ENCODE peak calls at places on chromosomes 16 and 17, in six cellular contexts. D, W, Q, E, N and L are unnamed samples.
A peak's percentile ranks its signal among the peaks of the same experiment; 100 is the strongest.

GRCh38 chr17:36900130-36900590 is 37.1 kb upstream of the LHX1 start:
- DNase-seq in D (no peak), W (no peak), E (no peak), N (no peak), Q (no peak), L (no peak)

GRCh38 chr16:81318711-81319110 is 3.9 kb downstream of the GAN start:
- DNase-seq in Q (no peak), N (no peak), E (no peak), W (no peak), D (no peak), L (no peak)

GRCh38 chr17:33284022-33284421 is 9.1 kb downstream of the ASIC2 start:
- DNase-seq in Q (peak; percentile 71), D (peak; percentile 69), W (peak; percentile 44), N (peak; percentile 70), E (peak; percentile 62), L (peak; percentile 84)

GRCh38 chr16:10988164-10988803 is 43.9 kb downstream of the CLEC16A start:
- DNase-seq in Q (no peak), D (no peak), N (peak; percentile 28), E (no peak), W (no peak), L (no peak)

GRCh38 chr16:79754081-79754872 is 153.7 kb upstream of the MAF start:
- DNase-seq in N (no peak), Q (no peak), D (no peak), E (no peak), W (no peak), L (no peak)

GRCh38 chr16:1734123-1734522 is 28.1 kb downstream of the MAPK8IP3 start:
- DNase-seq in E (no peak), N (no peak), D (no peak), Q (no peak), W (no peak), L (no peak)

GRCh38 chr17:70190959-70191805 is 21.9 kb downstream of the KCNJ2 start:
- DNase-seq in E (peak; percentile 36), D (no peak), N (no peak), Q (no peak), W (no peak), L (peak; percentile 53)

GRCh38 chr16:57755061-57755684 is 19.6 kb downstream of the KATNB1 start:
- DNase-seq in E (no peak), W (no peak), D (no peak), Q (no peak), N (no peak), L (no peak)

GRCh38 chr16:51008037-51008436 is 143.0 kb downstream of the SALL1 start:
- DNase-seq in Q (no peak), D (no peak), W (no peak), N (no peak), E (no peak), L (no peak)

GRCh38 chr16:56667581-56668571 is at the start of gene MT1G:
- DNase-seq in W (no peak), E (peak; percentile 87), N (no peak), Q (no peak), D (peak; percentile 80), L (peak; percentile 33)

GRCh38 chr17:26818736-26819135 is 475.2 kb upstream of the WSB1 start:
- DNase-seq in E (no peak), N (no peak), Q (no peak), W (no peak), D (no peak), L (no peak)

GRCh38 chr16:1612320-1613111 is at the start of gene CRAMP1:
- DNase-seq in N (peak; percentile 38), Q (no peak), W (peak; percentile 28), E (no peak), D (peak; percentile 74), L (no peak)

GRCh38 chr16:12850186-12850585 is 46.5 kb upstream of the CPPED1 start:
- DNase-seq in N (no peak), W (no peak), E (no peak), D (no peak), Q (no peak), L (no peak)

GRCh38 chr16:56506941-56507340 is 12.9 kb downstream of the BBS2 start:
- DNase-seq in E (no peak), D (no peak), N (no peak), Q (no peak), W (no peak), L (no peak)

GRCh38 chr17:7183433-7184090 is 4.4 kb upstream of the ASGR1 start:
- DNase-seq in W (no peak), E (no peak), D (no peak), Q (no peak), N (no peak), L (no peak)

GRCh38 chr17:7186241-7186640 is 7.1 kb upstream of the ASGR1 start:
- DNase-seq in E (no peak), W (no peak), Q (no peak), D (no peak), N (peak; percentile 37), L (no peak)

GRCh38 chr17:7179317-7180254 is at the start of gene ASGR1:
- DNase-seq in D (peak; percentile 63), N (no peak), W (no peak), Q (no peak), E (no peak), L (no peak)

GRCh38 chr17:7184647-7185046 is 5.5 kb upstream of the ASGR1 start:
- DNase-seq in Q (no peak), E (no peak), W (no peak), N (no peak), D (no peak), L (no peak)

GRCh38 chr17:7184091-7184488 is 4.9 kb upstream of the ASGR1 start:
- DNase-seq in Q (no peak), N (no peak), D (no peak), W (no peak), E (peak; percentile 84), L (peak; percentile 42)
- TF ChIP-seq POLR2A in Q (no peak), N (no peak), D (no peak), W (no peak), E (no peak), L (no peak)

DNA sequence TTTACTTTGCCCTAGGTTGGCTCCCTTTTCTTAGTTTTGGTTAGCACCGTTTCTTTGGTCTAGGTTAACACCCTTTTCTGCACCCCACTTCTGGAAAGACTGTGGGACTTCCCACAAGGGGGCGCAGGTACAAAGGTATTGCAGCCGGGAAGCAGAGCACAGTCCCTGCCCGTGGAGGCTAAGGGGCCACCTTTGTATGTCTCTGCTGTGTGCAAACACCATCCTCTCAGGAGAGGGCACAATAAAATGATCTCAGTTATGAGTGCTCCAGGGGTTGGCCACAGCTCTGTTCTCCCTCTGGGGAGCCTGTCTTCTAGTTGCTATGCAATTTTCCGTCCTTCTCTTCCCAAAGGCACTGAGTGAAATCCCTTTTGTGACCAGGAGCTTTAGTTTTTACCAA is 28.4 kb upstream of the TMC5 start:
- DNase-seq in D (no peak), Q (no peak), W (no peak), N (peak; percentile 43), E (peak; percentile 83), L (peak; percentile 80)
- TF ChIP-seq CTCF in D (no peak), Q (no peak), W (no peak), N (peak; percentile 82), E (peak; percentile 44), L (peak; percentile 18)

GRCh38 chr17:50100921-50101345 is 5.8 kb downstream of the PDK2 start:
- DNase-seq in W (no peak), E (no peak), D (no peak), Q (peak; percentile 53), N (no peak), L (no peak)

GRCh38 chr17:50101346-50102163 is 6.4 kb downstream of the PDK2 start:
- DNase-seq in Q (peak; percentile 87), E (peak; percentile 73), N (no peak), D (peak; percentile 81), W (peak; percentile 87), L (no peak)

GRCh38 chr17:50102164-50102991 is 7.2 kb downstream of the PDK2 start:
- DNase-seq in N (no peak), Q (no peak), E (peak; percentile 90), W (no peak), D (peak; percentile 90), L (no peak)

GRCh38 chr17:50103941-50104340 is 8.8 kb downstream of the PDK2 start:
- DNase-seq in W (no peak), Q (no peak), N (no peak), D (no peak), E (no peak), L (no peak)

DNA sequence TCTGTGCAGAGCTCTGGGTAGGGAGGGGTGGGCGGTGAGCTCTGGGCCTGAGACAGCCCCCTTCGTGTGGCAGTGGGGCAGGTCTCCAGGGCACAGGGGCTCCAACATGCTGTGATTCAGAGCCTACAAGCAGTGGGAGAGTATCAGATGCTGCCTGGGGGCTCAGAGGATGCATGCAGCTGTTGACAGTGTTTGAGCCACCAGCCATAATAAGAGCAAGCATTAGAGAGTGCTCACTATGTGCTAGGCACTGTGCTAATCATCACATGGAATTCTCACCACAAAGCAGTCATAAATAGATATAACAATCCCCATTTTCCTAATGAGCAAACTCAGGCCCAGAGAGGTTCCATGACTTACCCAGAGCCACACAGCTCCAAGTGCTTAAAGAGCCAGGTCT is 8.1 kb downstream of the PDK2 start:
- DNase-seq in Q (no peak), W (no peak), E (no peak), D (no peak), N (no peak), L (no peak)
- H3K27ac ChIP-seq in Q (peak overlapping the region; percentile 80), W (peak overlapping the region; percentile 84), E (peak overlapping the region; percentile 82), D (no peak overlapping the region), N (no peak overlapping the region), L (no peak overlapping the region)

GRCh38 chr17:76082326-76083251 is 3.6 kb downstream of the ZACN start:
- DNase-seq in N (no peak), Q (no peak), D (no peak), W (no peak), E (no peak), L (no peak)

GRCh38 chr17:76079577-76080206 is 710 bp downstream of the ZACN start:
- DNase-seq in E (no peak), D (no peak), W (no peak), N (no peak), Q (no peak), L (no peak)

GRCh38 chr17:76080934-76081287 is 1.9 kb downstream of the ZACN start:
- DNase-seq in D (no peak), W (no peak), E (no peak), N (no peak), Q (no peak), L (no peak)

GRCh38 chr17:76080207-76080933 is 1.4 kb downstream of the ZACN start:
- DNase-seq in D (no peak), W (no peak), N (no peak), Q (no peak), E (no peak), L (no peak)

GRCh38 chr17:76081295-76082210 is 2.6 kb downstream of the ZACN start:
- DNase-seq in W (no peak), E (no peak), Q (no peak), N (no peak), D (no peak), L (no peak)
- TF ChIP-seq POLR2A in W (no peak), E (no peak), Q (no peak), N (no peak), D (no peak), L (no peak)